ENCODE peak calls at places on chromosomes 1 and 21, in four cellular contexts. Z is K562, S is GM12878, P is HL-60. X is an unnamed sample.

GRCh38 chr21:38077504-38077903 is 161.2 kb upstream of the KCNJ6 start:
- DNase-seq in Z (no peak), S (no peak), P (no peak), X (no peak)

GRCh38 chr1:175197536-175197935 is 5.0 kb upstream of the KIAA0040 start:
- DNase-seq in Z (no peak), S (no peak), P (peak; percentile 28), X (no peak)

GRCh38 chr21:28712396-28712795 is 280.3 kb downstream of the LTN1 start:
- DNase-seq in Z (no peak), S (no peak), P (no peak), X (no peak)

GRCh38 chr1:232917053-232917452 is 33.4 kb upstream of the NTPCR start:
- DNase-seq in Z (no peak), S (no peak), P (no peak), X (no peak)

GRCh38 chr1:52032124-52032784 is 1.4 kb downstream of the KTI12 start:
- DNase-seq in Z (no peak), S (no peak), P (peak; percentile 4), X (no peak)

GRCh38 chr1:36924282-36924791 is 110.0 kb downstream of the GRIK3 start:
- DNase-seq in Z (peak; percentile 70), S (no peak), P (peak; percentile 36), X (peak; percentile 39)

GRCh38 chr21:44064852-44065403 is 42.3 kb upstream of the PWP2 start:
- DNase-seq in Z (no peak), S (no peak), P (no peak), X (no peak)

GRCh38 chr21:42063578-42064521 is 7.3 kb upstream of the UMODL1 start:
- DNase-seq in Z (no peak), S (peak; percentile 63), P (peak; percentile 79), X (no peak)

GRCh38 chr1:51543877-51544276 is 24.8 kb upstream of the EPS15 start:
- DNase-seq in Z (no peak), S (no peak), P (no peak), X (no peak)

GRCh38 chr1:98078586-98078985 is 157.8 kb upstream of the DPYD start:
- DNase-seq in Z (no peak), S (no peak), P (no peak), X (no peak)

GRCh38 chr1:203744008-203744972 is 20.7 kb upstream of the LAX1 start:
- DNase-seq in Z (no peak), S (no peak), P (peak; percentile 73), X (no peak)
- TF ChIP-seq SPI1 in Z (no peak), S (no peak), P (peak; percentile 39), X (no peak)

GRCh38 chr1:222588135-222588534 is 1.6 kb downstream of the TAF1A start:
- DNase-seq in Z (no peak), S (no peak), P (no peak), X (no peak)
- TF ChIP-seq SPI1 in Z (no peak), S (no peak), P (no peak), X (no peak)

GRCh38 chr1:23757812-23758211 is 14.5 kb downstream of the ELOA start:
- DNase-seq in Z (no peak), S (no peak), P (no peak), X (no peak)

GRCh38 chr1:23763040-23763577 is 15.1 kb upstream of the PITHD1 start:
- DNase-seq in Z (no peak), S (no peak), P (no peak), X (no peak)

GRCh38 chr1:23756676-23757075 is 13.4 kb downstream of the ELOA start:
- DNase-seq in Z (no peak), S (no peak), P (no peak), X (no peak)

DNA sequence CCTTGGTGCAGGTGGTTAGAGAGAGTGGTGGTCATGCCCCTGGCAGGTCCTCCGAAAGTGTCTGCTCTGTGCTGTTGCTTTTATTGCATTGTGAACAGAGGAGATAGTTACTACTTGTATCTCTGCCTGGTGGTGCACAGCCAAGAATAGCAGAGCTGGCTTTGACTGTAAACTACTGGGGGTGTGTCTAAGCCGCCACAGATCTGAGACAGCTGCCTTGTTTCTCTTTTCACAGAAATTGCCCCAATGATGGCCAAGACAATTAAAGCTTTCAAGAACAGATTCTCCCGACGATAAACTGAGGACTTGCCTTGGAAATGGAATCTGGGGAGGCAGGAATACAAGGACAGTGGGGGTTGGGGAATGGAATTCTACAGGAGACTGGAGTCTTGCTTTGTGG is 16.0 kb downstream of the ELOA start:
- DNase-seq in Z (no peak), S (no peak), P (no peak), X (no peak)
- TF ChIP-seq SPI1 in Z (no peak), S (no peak), P (no peak), X (no peak)

DNA sequence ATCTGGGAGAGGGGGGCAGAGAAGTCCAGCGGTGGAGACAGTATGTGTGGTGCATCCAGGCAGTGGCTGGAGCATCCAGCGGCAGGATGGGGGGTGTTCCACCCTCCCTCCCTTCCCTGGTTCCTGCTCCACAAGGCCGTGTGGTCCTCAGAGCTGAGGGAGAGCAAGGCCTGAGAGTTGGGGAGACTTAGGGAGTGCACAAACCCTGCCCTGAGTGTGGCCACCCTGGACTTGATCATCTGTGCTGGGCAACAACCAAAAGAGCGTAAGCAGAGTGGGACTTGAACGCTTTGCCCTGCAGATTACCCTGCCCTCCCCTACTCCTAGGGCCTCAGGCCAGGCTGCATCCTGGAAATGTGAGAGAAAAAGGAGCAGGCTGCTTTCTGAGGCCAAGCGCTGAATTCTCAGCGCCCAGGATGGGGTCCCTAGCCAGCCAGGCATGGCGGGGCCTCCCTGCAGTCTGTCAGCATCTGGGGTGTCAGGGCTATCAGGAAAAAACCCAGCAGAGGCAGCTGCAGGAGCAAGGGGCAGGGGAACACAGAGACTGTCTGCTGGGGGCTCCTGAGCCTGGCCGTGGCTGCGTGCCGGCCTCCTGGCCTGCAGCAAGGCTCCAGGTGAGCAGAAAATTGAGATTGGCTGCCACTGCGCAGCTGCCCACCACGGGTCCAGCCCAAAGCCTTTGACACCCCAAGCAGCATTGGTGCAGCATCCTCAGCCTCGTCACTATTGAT is 266.2 kb downstream of the NPHP4 start:
- DNase-seq in Z (no peak), S (no peak), P (no peak), X (no peak)
- TF ChIP-seq SPI1 in Z (no peak), S (no peak), P (no peak), X (no peak)

GRCh38 chr1:22876359-22877111 is 96.1 kb downstream of the LACTBL1 start:
- DNase-seq in Z (peak; percentile 24), S (no peak), P (no peak), X (no peak)
- TF ChIP-seq SPI1 in Z (no peak), S (no peak), P (no peak), X (no peak)

DNA sequence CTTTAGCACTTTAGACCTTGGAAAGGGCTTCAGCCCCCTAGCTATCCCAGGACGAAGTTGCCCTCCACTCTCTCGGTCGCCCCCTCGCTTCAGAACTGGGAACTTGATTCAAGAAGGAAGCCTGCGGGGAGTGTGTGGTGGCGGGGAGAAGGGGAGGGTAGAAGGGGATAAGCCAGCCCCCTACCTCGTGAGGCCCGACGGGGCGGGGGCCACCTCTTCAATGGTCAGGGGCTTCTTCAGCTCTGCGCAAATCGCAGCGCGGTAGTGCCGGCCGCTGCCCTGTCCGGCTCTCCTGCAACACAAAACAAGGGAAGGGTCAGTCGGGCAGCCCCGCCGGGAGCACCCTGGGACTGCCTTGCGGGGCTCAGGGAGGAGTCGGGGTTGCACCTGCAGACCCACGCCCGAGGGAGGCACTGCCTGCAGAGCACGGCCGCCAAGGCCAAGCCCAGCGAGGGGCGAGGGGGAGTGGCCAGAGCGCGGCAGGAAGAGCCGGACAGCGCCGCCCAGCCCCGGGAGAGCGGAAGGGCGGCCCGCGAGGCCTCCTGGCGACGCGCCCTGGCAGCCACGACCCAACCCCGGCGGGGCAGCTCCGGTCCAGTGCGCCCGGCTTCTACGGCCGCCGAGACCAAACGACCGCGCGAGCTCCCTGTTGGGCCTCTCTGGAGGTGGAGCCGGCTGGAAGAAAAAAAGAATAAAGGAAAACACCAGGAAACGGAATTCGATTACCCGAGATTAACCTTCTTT is 56.2 kb upstream of the RASAL2 start:
- DNase-seq in Z (peak; percentile 58), S (no peak), P (peak; percentile 62), X (no peak)
- TF ChIP-seq SPI1 in Z (no peak), S (no peak), P (no peak), X (no peak)

GRCh38 chr1:227450489-227450888 is 112.9 kb upstream of the ZNF678 start:
- DNase-seq in Z (no peak), S (no peak), P (no peak), X (no peak)

GRCh38 chr1:227451062-227451461 is 112.3 kb upstream of the ZNF678 start:
- DNase-seq in Z (no peak), S (no peak), P (no peak), X (no peak)

GRCh38 chr1:227449727-227450420 is 113.5 kb upstream of the ZNF678 start:
- DNase-seq in Z (no peak), S (no peak), P (no peak), X (no peak)

GRCh38 chr1:227447531-227447990 is 115.8 kb upstream of the ZNF678 start:
- DNase-seq in Z (peak; percentile 37), S (no peak), P (no peak), X (no peak)

DNA sequence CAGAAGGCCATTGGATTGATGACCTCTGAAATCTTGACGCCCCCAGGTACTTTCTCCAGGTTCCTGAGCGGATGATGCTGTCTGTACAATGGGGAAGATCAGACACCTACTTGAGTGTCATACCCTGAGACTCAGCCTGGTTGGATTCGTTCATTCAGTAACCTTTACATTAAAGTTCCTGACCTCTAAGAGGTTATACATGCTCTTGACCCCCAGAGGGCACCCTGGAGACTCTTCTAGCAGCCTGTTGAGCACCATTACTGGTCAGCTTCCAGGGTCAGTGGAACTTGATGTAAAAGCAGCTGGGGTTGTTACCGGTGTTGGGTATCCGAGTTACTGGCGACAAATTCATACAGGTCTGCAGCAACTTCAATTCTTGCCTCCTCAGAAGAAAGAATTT is 114.3 kb upstream of the ZNF678 start:
- DNase-seq in Z (peak; percentile 70), S (no peak), P (peak; percentile 19), X (peak; percentile 32)
- TF ChIP-seq SPI1 in Z (no peak), S (no peak), P (no peak), X (no peak)

GRCh38 chr1:207821464-207822045 is 69.7 kb downstream of the CD46 start:
- DNase-seq in Z (no peak), S (no peak), P (no peak), X (no peak)
- TF ChIP-seq SPI1 in Z (no peak), S (no peak), P (no peak), X (no peak)

DNA sequence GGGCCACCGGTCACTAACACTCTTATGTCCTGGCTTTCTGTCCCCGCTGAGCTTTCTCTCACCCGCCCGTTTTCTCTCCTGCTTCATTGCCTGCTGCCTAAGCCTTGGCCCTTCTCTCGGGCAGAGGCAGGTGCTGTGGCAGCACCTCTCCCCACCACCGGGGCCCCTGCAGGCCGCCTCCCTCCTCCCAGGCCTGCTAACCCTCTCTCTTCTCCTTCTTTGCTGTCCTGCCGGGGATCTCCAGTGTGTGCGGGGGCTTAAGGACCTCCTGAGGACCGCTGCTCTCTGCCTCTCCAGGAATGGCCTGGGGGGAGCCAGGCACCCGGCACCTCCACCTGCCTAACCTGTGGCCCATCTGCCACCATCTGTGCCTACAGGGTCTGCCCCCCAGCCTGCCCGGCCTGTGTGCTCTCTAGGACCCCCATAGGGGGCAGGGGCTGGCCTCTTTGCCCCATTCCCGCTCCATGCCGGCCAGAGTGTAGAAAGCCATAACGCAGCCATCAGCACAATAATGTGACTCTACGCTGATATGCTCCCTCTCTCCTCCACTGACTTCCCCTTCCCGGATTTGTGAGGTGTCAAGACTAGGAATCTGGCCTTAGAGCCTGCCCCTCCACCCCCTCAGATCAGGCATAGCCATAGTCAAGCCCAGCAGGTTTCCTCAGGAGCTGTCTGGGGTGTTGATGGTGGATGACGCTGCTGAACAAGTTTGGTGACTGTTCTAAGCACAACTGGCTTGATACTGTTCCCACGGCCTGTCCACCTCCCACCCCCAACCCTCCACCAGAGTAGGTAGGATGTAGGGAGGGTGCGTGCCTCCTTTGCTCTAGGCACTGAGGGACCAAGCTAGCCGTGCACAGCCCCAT is 6.1 kb upstream of the SFN start:
- DNase-seq in Z (no peak), S (no peak), P (no peak), X (no peak)
- TF ChIP-seq SPI1 in Z (no peak), S (no peak), P (no peak), X (no peak)

X was measured in GM12891.